ENCODE peak calls at places on chromosomes 5 and 9, in ten cellular contexts. E is tibial nerve, M is MM.1S, I is SJSA1, L is small intestine, V is IMR-90, J is iPS DF 6.9, F is dorsolateral prefrontal cortex, K is fibroblast of the aortic adventitia, W is epithelial cell of esophagus. X is an unnamed sample.

GRCh38 chr5:175820230-175820629 is 51.1 kb upstream of the CPLX2 start:
- DNase-seq in W (no peak), J (no peak), K (no peak), V (no peak), L (no peak), M (no peak), F (no peak), I (no peak), E (no peak), X (no peak)

GRCh38 chr5:149826574-149826973 is 96.5 kb downstream of the PPARGC1B start:
- DNase-seq in V (peak), K (peak), I (no peak), L (no peak), M (no peak), J (no peak), E (no peak), W (no peak), F (no peak), X (peak)

GRCh38 chr5:132771559-132771998 is 5.5 kb downstream of the SEPTIN8 start:
- DNase-seq in J (no peak), W (no peak), F (peak), V (peak), I (no peak), M (no peak), E (no peak), K (peak), L (no peak), X (peak)

GRCh38 chr5:106843812-106844416 is 826.8 kb downstream of the EFNA5 start:
- DNase-seq in W (peak), J (peak), M (peak), F (no peak), K (no peak), I (no peak), E (no peak), L (peak), V (no peak), X (no peak)

GRCh38 chr5:150077060-150077459 is 9.3 kb downstream of the CSF1R start:
- DNase-seq in V (no peak), E (no peak), F (no peak), K (no peak), M (no peak), I (peak), L (no peak), J (no peak), W (no peak), X (no peak)

GRCh38 chr9:115202960-115203751 is 85.2 kb upstream of the TNC start:
- DNase-seq in L (no peak), K (peak), M (no peak), F (no peak), V (peak), J (no peak), I (no peak), W (peak), E (no peak), X (peak)

GRCh38 chr9:70480405-70480980 is 66.0 kb upstream of the KLF9 start:
- DNase-seq in E (peak), V (peak), F (peak), K (peak), J (no peak), I (no peak), W (peak), L (peak), M (no peak), X (peak)

GRCh38 chr5:131505237-131505908 is 129.7 kb downstream of the RAPGEF6 start:
- DNase-seq in E (no peak), K (no peak), J (no peak), I (no peak), F (no peak), L (no peak), W (no peak), M (no peak), V (peak), X (no peak)

GRCh38 chr5:22892441-22892840 is 39.3 kb upstream of the CDH12 start:
- DNase-seq in K (no peak), F (no peak), M (no peak), W (peak), E (no peak), J (no peak), L (no peak), I (no peak), V (no peak), X (no peak)

DNA sequence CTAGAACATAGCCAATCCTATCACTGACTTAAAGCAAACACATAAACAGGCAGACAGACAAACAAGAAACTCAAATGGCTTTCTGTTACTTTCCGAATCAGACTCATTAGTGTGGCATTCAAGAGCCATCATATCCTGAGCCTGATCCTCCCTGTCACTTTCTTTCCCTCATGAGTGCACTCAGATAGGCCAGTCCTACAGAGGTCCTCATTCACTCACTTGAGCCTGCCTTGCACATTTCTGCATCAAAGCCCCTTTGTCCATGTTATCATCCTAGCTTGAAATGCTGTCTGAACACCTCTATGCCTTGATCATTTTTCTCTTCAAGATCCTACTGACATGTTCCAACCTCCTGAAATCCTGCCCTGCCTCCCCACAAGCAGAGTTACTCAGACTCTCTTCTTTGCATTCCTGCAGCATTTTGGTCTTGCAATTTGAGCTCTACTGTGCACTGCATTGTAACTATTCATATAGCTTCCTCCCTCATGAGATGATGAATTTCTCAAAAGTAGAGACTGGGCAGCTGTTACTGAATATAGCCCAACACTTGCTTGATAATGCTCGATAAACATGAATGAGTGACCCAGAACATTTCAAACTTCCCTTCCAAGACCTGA is 126.9 kb downstream of the PALM2AKAP2 start:
- DNase-seq in E (no peak), F (no peak), J (no peak), L (no peak), I (no peak), W (peak), V (peak), K (peak), M (peak), X (no peak)
- H3K4me3 ChIP-seq in E (no peak), F (no peak), J (no peak), L (no peak), I (no peak), W (no peak), V (no peak), K (no peak), M (no peak), X (no peak)

DNA sequence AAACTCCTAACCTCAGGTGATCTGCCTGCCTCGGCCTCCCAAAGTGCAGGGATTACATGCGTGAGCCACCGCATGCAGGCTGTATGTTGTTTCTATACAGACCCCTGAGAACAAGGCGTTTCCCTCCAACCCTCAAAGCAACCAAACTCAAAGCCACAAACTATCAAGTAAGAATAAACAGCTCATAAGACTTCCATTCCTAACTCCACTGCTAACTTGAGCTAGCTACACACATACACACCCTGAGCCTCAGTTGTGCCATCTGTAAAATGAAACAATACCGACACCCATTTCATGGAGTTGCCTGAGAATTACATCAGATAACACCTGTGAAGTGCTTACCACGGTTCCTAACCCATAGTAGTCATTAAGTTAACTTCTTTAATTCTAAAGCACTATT is 70.8 kb downstream of the SERINC5 start:
- DNase-seq in W (no peak), I (no peak), J (no peak), F (no peak), L (no peak), V (no peak), K (no peak), M (no peak), E (no peak), X (no peak)
- H3K4me3 ChIP-seq in W (no peak), I (no peak), J (no peak), F (no peak), L (no peak), V (no peak), K (no peak), M (no peak), E (no peak), X (no peak)

GRCh38 chr9:95459867-95460626 is 56.7 kb downstream of the PTCH1 start:
- DNase-seq in L (no peak), K (no peak), I (peak), J (no peak), M (no peak), W (no peak), E (no peak), F (no peak), V (peak), X (no peak)

GRCh38 chr9:95463145-95464060 is 53.4 kb downstream of the PTCH1 start:
- DNase-seq in L (no peak), K (no peak), M (peak), V (no peak), J (no peak), E (no peak), I (no peak), F (no peak), W (no peak), X (no peak)

GRCh38 chr9:95460627-95461164 is 56.1 kb downstream of the PTCH1 start:
- DNase-seq in L (no peak), K (no peak), M (no peak), J (no peak), F (no peak), V (no peak), W (no peak), E (no peak), I (peak), X (no peak)

GRCh38 chr9:95462419-95463121 is 54.2 kb downstream of the PTCH1 start:
- DNase-seq in M (peak), F (peak), L (peak), E (peak), V (peak), K (peak), W (peak), I (peak), J (no peak), X (peak)

DNA sequence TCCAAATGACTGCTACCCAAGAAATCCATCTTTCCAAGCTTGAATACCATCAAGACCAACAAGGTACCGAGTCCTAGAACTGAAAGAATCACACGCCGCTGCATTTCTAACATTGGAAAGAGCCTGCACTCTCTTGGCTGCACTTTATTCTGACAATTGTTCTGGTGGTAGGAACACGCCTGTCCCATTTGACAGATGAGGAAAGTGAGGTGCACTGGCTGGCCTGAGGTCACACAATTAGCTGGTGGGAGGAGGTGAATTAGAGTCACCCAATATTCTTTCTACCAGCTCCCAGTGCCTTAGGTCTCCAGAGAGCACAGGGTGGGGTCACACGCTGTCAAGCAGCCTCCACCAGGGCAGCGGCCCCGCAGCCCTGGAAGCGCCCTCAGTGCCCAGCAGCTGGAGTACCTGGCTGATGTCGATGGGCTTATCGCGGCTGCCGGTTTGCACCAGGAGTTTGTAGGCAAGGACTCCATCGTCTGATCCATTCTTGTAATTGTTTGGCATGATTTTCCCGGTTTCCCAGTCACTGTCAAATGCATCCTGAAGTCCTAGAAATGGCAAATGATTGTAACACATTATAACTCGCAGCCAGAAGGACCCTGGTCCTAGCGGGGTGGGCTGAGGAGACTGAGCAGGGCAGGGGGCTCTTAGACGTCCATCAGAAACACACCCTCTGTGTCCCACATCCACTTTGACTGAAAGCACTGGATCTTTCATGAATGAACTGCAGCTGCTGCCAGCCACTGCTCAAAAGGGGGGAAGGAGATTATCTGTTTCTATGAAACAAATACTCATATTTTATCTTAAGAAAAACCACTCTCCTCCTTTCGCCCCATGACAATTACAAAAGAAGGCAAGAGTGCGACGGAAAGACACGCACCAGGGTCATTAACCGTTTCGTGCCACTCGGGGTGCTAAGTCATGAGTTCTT is 55.1 kb downstream of the PTCH1 start:
- DNase-seq in I (no peak), K (no peak), M (no peak), F (no peak), E (no peak), L (no peak), J (no peak), V (no peak), W (no peak), X (no peak)
- H3K4me3 ChIP-seq in I (no peak), K (no peak), M (peak), F (peak), E (no peak), L (no peak), J (no peak), V (no peak), W (no peak), X (no peak)

GRCh38 chr5:158510479-158510878 is 589.2 kb downstream of the EBF1 start:
- DNase-seq in K (no peak), J (no peak), I (no peak), M (no peak), V (no peak), E (no peak), F (no peak), L (no peak), W (no peak), X (no peak)

GRCh38 chr5:158514353-158514960 is 585.3 kb downstream of the EBF1 start:
- DNase-seq in J (no peak), K (peak), L (no peak), M (no peak), W (peak), V (peak), F (no peak), I (no peak), E (no peak), X (no peak)

GRCh38 chr5:158513490-158514301 is 586.0 kb downstream of the EBF1 start:
- DNase-seq in K (peak), M (no peak), J (no peak), I (no peak), F (no peak), E (no peak), L (no peak), V (no peak), W (no peak), X (no peak)

GRCh38 chr5:158514961-158515359 is 584.8 kb downstream of the EBF1 start:
- DNase-seq in I (no peak), K (no peak), V (no peak), J (no peak), M (no peak), W (no peak), E (no peak), F (no peak), L (no peak), X (no peak)

DNA sequence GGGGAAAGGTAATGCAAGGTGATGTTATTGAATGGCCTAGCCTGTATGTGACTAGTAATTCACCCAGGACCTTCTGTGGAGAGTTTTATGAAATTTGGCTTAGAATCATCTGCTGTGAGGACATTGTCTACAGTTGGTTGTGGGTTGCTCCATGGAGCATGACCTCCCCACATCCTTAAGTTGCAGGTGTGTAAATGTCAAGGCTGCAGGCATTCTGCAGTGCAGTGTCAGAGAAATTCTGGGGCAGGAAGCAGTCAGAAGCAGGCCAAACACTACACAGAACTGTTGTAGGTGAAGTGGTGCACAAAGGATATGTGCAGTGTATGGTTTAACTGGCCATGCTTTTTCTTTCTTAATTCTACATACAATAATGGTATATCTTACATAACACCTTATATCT is 588.3 kb downstream of the EBF1 start:
- DNase-seq in L (no peak), M (no peak), K (no peak), F (no peak), E (no peak), W (no peak), V (no peak), I (no peak), J (no peak), X (no peak)
- H3K4me3 ChIP-seq in L (no peak), M (no peak), K (no peak), F (no peak), E (no peak), W (no peak), V (no peak), I (no peak), J (no peak), X (no peak)

GRCh38 chr5:57774439-57774838 is 291.8 kb upstream of the ACTBL2 start:
- DNase-seq in M (no peak), K (no peak), J (no peak), E (no peak), L (no peak), W (no peak), F (no peak), I (no peak), V (peak), X (no peak)
- H3K4me3 ChIP-seq in M (no peak), K (no peak), J (no peak), E (no peak), L (no peak), W (no peak), F (no peak), I (no peak), V (no peak), X (no peak)

GRCh38 chr9:127876764-127877562 is 512 bp downstream of the AK1 start:
- DNase-seq in F (no peak), I (peak), K (no peak), E (no peak), L (peak), V (no peak), J (no peak), M (no peak), W (no peak), X (no peak)

GRCh38 chr9:127878652-127879377 is 1.3 kb upstream of the AK1 start:
- DNase-seq in J (no peak), K (no peak), I (no peak), E (no peak), V (no peak), L (no peak), M (no peak), F (no peak), W (no peak), X (no peak)

GRCh38 chr9:127876026-127876763 is 1.3 kb downstream of the AK1 start:
- DNase-seq in M (no peak), K (no peak), W (no peak), L (peak), I (peak), V (no peak), F (no peak), J (no peak), E (no peak), X (no peak)

GRCh38 chr9:127877566-127877998 is at the start of gene AK1:
- DNase-seq in M (no peak), E (peak), I (peak), K (peak), L (peak), V (peak), J (no peak), W (peak), F (peak), X (peak)

DNA sequence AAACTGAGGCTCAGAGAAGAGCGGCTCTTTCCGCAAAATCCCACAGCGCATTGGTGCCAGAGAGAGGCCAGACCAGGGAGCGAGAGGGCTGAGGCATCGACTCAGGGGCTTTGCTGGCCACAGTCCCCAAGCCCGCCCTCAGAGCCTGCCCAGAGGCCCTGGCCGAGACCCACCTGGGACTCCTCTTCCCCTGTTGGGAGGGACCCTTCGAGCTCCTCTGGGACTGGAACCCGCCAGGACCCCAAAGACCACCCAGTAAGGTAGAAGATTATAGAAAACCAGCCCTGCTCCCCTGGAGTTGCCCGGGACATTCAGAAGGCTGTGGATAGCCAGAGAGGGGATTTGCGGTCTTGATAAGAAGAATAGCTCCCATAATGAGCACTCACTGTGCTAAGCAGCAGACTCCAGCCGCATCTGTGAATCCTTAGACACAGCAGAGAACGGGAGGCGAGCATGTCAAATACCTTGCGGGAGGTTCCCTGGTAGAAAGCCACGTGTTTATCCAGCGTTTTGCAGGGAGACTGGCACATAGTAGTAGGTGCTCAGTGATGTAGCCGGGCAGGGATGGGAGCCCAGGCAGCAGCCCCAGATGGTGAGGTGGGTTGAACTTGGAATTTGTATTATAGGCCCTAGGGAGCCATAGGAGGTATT is 651 bp upstream of the AK1 start:
- DNase-seq in J (no peak), E (no peak), K (no peak), I (peak), L (no peak), V (no peak), F (no peak), M (no peak), W (no peak), X (no peak)
- H3K4me3 ChIP-seq in J (peak), E (peak), K (peak), I (peak), L (no peak), V (peak), F (peak), M (peak), W (peak), X (peak)

X was measured in uterus.